ENCODE peak calls at places on chromosomes 16 and 17, in eight cellular contexts. K, M, T, G, R, W, O and I are unnamed samples.
A peak's percentile ranks its signal among the peaks of the same experiment; 100 is the strongest.

GRCh38 chr17:34637548-34638525 is 58.5 kb downstream of the TMEM132E start:
- DNase-seq in R (peak; percentile 27), O (peak; percentile 79), W (no peak), K (peak; percentile 50), M (peak; percentile 11), T (no peak), G (peak; percentile 45), I (peak; percentile 80)

GRCh38 chr16:88781140-88782077 is 3.6 kb downstream of the PIEZO1 start:
- DNase-seq in G (no peak), M (no peak), W (no peak), T (no peak), O (no peak), K (no peak), R (no peak), I (no peak)

GRCh38 chr17:17300624-17301568 is 2.3 kb upstream of the NT5M start:
- DNase-seq in O (peak; percentile 53), K (no peak), G (peak; percentile 7), R (no peak), M (no peak), T (no peak), W (no peak), I (no peak)

GRCh38 chr16:87423429-87423828 is 31.3 kb downstream of the MAP1LC3B start:
- DNase-seq in W (no peak), R (no peak), G (no peak), M (no peak), T (no peak), K (no peak), O (no peak), I (no peak)

GRCh38 chr17:28727727-28728363 is 743 bp upstream of the NEK8 start:
- DNase-seq in T (peak; percentile 77), M (peak; percentile 60), R (peak; percentile 64), O (peak; percentile 44), K (no peak), W (no peak), G (peak; percentile 73), I (no peak)

GRCh38 chr16:73232555-73233422 is 184.9 kb upstream of the ZFHX3 start:
- DNase-seq in R (peak; percentile 79), G (no peak), O (peak; percentile 94), M (no peak), W (peak; percentile 90), T (no peak), K (no peak), I (no peak)

GRCh38 chr16:85835956-85836705 is 36.6 kb downstream of the COX4I1 start:
- DNase-seq in K (no peak), O (no peak), M (no peak), R (no peak), G (no peak), T (no peak), W (no peak), I (no peak)

GRCh38 chr16:66525396-66526180 is 24.3 kb downstream of the TK2 start:
- DNase-seq in G (no peak), M (no peak), R (peak; percentile 83), W (no peak), O (peak; percentile 33), K (no peak), T (no peak), I (no peak)

GRCh38 chr17:76275382-76276068 is 10.4 kb downstream of the UBALD2 start:
- DNase-seq in M (no peak), K (no peak), T (no peak), G (no peak), R (no peak), W (no peak), O (no peak), I (no peak)

GRCh38 chr16:10078541-10078949 is 103.7 kb downstream of the GRIN2A start:
- DNase-seq in T (no peak), M (no peak), W (no peak), O (no peak), G (no peak), R (no peak), K (no peak), I (no peak)

GRCh38 chr16:20166531-20167235 is 93.0 kb upstream of the GPR139 start:
- DNase-seq in T (no peak), M (no peak), O (no peak), W (no peak), R (peak; percentile 12), K (no peak), G (no peak), I (no peak)

GRCh38 chr16:28826141-28826540 is 3.3 kb downstream of the ATXN2L start:
- DNase-seq in T (no peak), W (no peak), G (no peak), O (peak; percentile 27), R (peak; percentile 66), K (no peak), M (no peak), I (no peak)

GRCh38 chr17:41144846-41145245 is 4.5 kb upstream of the KRTAP4-6 start:
- DNase-seq in K (no peak), M (no peak), O (no peak), T (no peak), W (no peak), R (no peak), G (no peak), I (no peak)

GRCh38 chr16:72201387-72201786 is 29.4 kb upstream of the PMFBP1 start:
- DNase-seq in T (peak; percentile 33), M (no peak), R (no peak), K (no peak), G (no peak), O (no peak), W (no peak), I (no peak)

GRCh38 chr16:88411951-88412576 is 29.3 kb downstream of the ZNF469 start:
- DNase-seq in R (no peak), G (no peak), W (no peak), O (no peak), K (no peak), M (no peak), T (no peak), I (no peak)

GRCh38 chr17:4420692-4421131 is 13.0 kb upstream of the SPNS3 start:
- DNase-seq in R (peak; percentile 81), G (peak; percentile 20), O (peak; percentile 85), M (peak; percentile 61), T (peak; percentile 40), W (peak; percentile 28), K (no peak), I (no peak)

GRCh38 chr17:58595194-58595792 is 80.9 kb upstream of the MTMR4 start:
- DNase-seq in M (no peak), R (no peak), W (no peak), T (no peak), G (no peak), O (no peak), K (no peak), I (no peak)

GRCh38 chr16:84052071-84052622 is 9.6 kb upstream of the SLC38A8 start:
- DNase-seq in G (no peak), K (no peak), R (no peak), W (no peak), M (no peak), O (no peak), T (no peak), I (no peak)

GRCh38 chr16:85645021-85645589 is 32.0 kb downstream of the GSE1 start:
- DNase-seq in R (no peak), K (no peak), W (no peak), M (no peak), O (no peak), T (no peak), G (no peak), I (no peak)

GRCh38 chr16:17843905-17844304 is 373.1 kb upstream of the XYLT1 start:
- DNase-seq in M (no peak), O (no peak), G (no peak), W (no peak), R (no peak), T (no peak), K (no peak), I (no peak)

GRCh38 chr17:28907052-28907438 is 4.2 kb upstream of the DHRS13 start:
- DNase-seq in K (no peak), G (no peak), R (no peak), O (no peak), W (no peak), M (no peak), T (no peak), I (no peak)

GRCh38 chr17:927611-928461 is 51.7 kb downstream of the NXN start:
- DNase-seq in O (peak; percentile 95), M (no peak), T (no peak), R (peak; percentile 99), K (no peak), G (no peak), W (peak; percentile 92), I (no peak)